ENCODE peak calls at places on chromosomes 16 and 17, in five cellular contexts. E is NCI-H1417; Y is left ventricle myocardium superior; U is stimulated activated CD4-positive, alpha-beta T cell treated with anti-CD3 and anti-CD28 coated beads, Interleukin-1b, Interleukin-23, amount 100 ng/mL, for 1 hour; Z is skeletal muscle cell. V is an unnamed sample.

GRCh38 chr16:4094138-4094773 is 22.0 kb downstream of the ADCY9 start:
- DNase-seq in E (no peak), Y (no peak), Z (no peak), U (no peak), V (no peak)

GRCh38 chr17:65799869-65800268 is 238.4 kb upstream of the AXIN2 start:
- DNase-seq in U (no peak), Z (no peak), Y (no peak), E (no peak), V (no peak)

GRCh38 chr16:15482068-15482747 is 47.8 kb downstream of the BMERB1 start:
- DNase-seq in E (no peak), U (no peak), Y (no peak), Z (peak), V (peak)

GRCh38 chr17:75036643-75037268 is 10.0 kb downstream of the ATP5PD start:
- DNase-seq in E (peak), Y (peak), U (peak), Z (peak), V (no peak)

GRCh38 chr17:17341452-17341851 is 38.3 kb downstream of the NT5M start:
- DNase-seq in Y (peak), U (no peak), Z (no peak), E (no peak), V (no peak)

GRCh38 chr17:10699861-10700260 is 2.5 kb downstream of the ADPRM start:
- DNase-seq in Z (no peak), Y (no peak), E (no peak), U (no peak), V (no peak)

GRCh38 chr17:37292429-37293139 is 83.2 kb upstream of the C17orf78 start:
- DNase-seq in U (no peak), Y (no peak), E (no peak), Z (no peak), V (no peak)

GRCh38 chr16:49700222-49700927 is 155.5 kb downstream of the ZNF423 start:
- DNase-seq in E (no peak), Y (peak), U (no peak), Z (no peak), V (no peak)

GRCh38 chr17:5097101-5097834 is 14.4 kb downstream of the ZNF232 start:
- DNase-seq in E (no peak), U (no peak), Z (no peak), Y (peak), V (peak)

GRCh38 chr17:45287526-45288264 is 25.8 kb upstream of the SPATA32 start:
- DNase-seq in Z (no peak), Y (peak), E (peak), U (no peak), V (no peak)

GRCh38 chr17:82960419-82961271 is 118.8 kb upstream of the METRNL start:
- DNase-seq in U (no peak), Y (peak), E (no peak), Z (no peak), V (no peak)

V was measured in H1.